ENCODE peak calls at places on chromosome 17, in four cellular contexts. One of them, this sample, is unnamed.

GRCh38 chr17:28204751-28205150 is 114.2 kb upstream of the TMEM97 start:
- DNase-seq in HT-29: no peak
- DNase-seq in IMR-90: peak
- DNase-seq in stimulated activated CD4-positive, alpha-beta T cell treated with anti-CD3 and anti-CD28 coated beads, Interleukin-1b, Interleukin-23, amount 100 ng/mL, for 1 hour: no peak
- DNase-seq in this sample: no peak

GRCh38 chr17:44354582-44355309 is 8.9 kb downstream of the FAM171A2 start:
- DNase-seq in stimulated activated CD4-positive, alpha-beta T cell treated with anti-CD3 and anti-CD28 coated beads, Interleukin-1b, Interleukin-23, amount 100 ng/mL, for 1 hour: peak
- DNase-seq in HT-29: no peak
- DNase-seq in IMR-90: no peak
- DNase-seq in this sample: peak

GRCh38 chr17:48587276-48588073 is 2.6 kb downstream of the HOXB3 start:
- DNase-seq in IMR-90: peak
- DNase-seq in HT-29: peak
- DNase-seq in stimulated activated CD4-positive, alpha-beta T cell treated with anti-CD3 and anti-CD28 coated beads, Interleukin-1b, Interleukin-23, amount 100 ng/mL, for 1 hour: no peak
- DNase-seq in this sample: no peak

GRCh38 chr17:16934836-16935235 is 37.1 kb downstream of the TNFRSF13B start:
- DNase-seq in HT-29: no peak
- DNase-seq in stimulated activated CD4-positive, alpha-beta T cell treated with anti-CD3 and anti-CD28 coated beads, Interleukin-1b, Interleukin-23, amount 100 ng/mL, for 1 hour: no peak
- DNase-seq in IMR-90: no peak
- DNase-seq in this sample: no peak

GRCh38 chr17:63853260-63853659 is 10.8 kb upstream of the SMARCD2 start:
- DNase-seq in HT-29: no peak
- DNase-seq in IMR-90: no peak
- DNase-seq in stimulated activated CD4-positive, alpha-beta T cell treated with anti-CD3 and anti-CD28 coated beads, Interleukin-1b, Interleukin-23, amount 100 ng/mL, for 1 hour: no peak
- DNase-seq in this sample: no peak

GRCh38 chr17:82869536-82869935 is 29.7 kb upstream of the ZNF750 start:
- DNase-seq in stimulated activated CD4-positive, alpha-beta T cell treated with anti-CD3 and anti-CD28 coated beads, Interleukin-1b, Interleukin-23, amount 100 ng/mL, for 1 hour: no peak
- DNase-seq in IMR-90: no peak
- DNase-seq in HT-29: no peak
- DNase-seq in this sample: no peak

GRCh38 chr17:9668532-9668931 is 23.2 kb downstream of the USP43 start:
- DNase-seq in HT-29: no peak
- DNase-seq in stimulated activated CD4-positive, alpha-beta T cell treated with anti-CD3 and anti-CD28 coated beads, Interleukin-1b, Interleukin-23, amount 100 ng/mL, for 1 hour: no peak
- DNase-seq in IMR-90: no peak
- DNase-seq in this sample: no peak

GRCh38 chr17:36950027-36950426 is 1.3 kb downstream of the AATF start:
- DNase-seq in stimulated activated CD4-positive, alpha-beta T cell treated with anti-CD3 and anti-CD28 coated beads, Interleukin-1b, Interleukin-23, amount 100 ng/mL, for 1 hour: no peak
- DNase-seq in HT-29: no peak
- DNase-seq in IMR-90: no peak
- DNase-seq in this sample: no peak

GRCh38 chr17:20066253-20066652 is 57.1 kb downstream of the SPECC1 start:
- DNase-seq in stimulated activated CD4-positive, alpha-beta T cell treated with anti-CD3 and anti-CD28 coated beads, Interleukin-1b, Interleukin-23, amount 100 ng/mL, for 1 hour: no peak
- DNase-seq in IMR-90: peak
- DNase-seq in HT-29: no peak
- DNase-seq in this sample: no peak

GRCh38 chr17:34406196-34406595 is 43.2 kb upstream of the CCL1 start:
- DNase-seq in IMR-90: no peak
- DNase-seq in stimulated activated CD4-positive, alpha-beta T cell treated with anti-CD3 and anti-CD28 coated beads, Interleukin-1b, Interleukin-23, amount 100 ng/mL, for 1 hour: no peak
- DNase-seq in HT-29: no peak
- DNase-seq in this sample: no peak

GRCh38 chr17:13597723-13598347 is 3.9 kb downstream of the HS3ST3A1 start:
- DNase-seq in IMR-90: peak
- DNase-seq in stimulated activated CD4-positive, alpha-beta T cell treated with anti-CD3 and anti-CD28 coated beads, Interleukin-1b, Interleukin-23, amount 100 ng/mL, for 1 hour: no peak
- DNase-seq in HT-29: peak
- DNase-seq in this sample: peak

GRCh38 chr17:17119533-17119932 is 77.3 kb downstream of the MPRIP start:
- DNase-seq in IMR-90: peak
- DNase-seq in stimulated activated CD4-positive, alpha-beta T cell treated with anti-CD3 and anti-CD28 coated beads, Interleukin-1b, Interleukin-23, amount 100 ng/mL, for 1 hour: no peak
- DNase-seq in HT-29: no peak
- DNase-seq in this sample: peak

GRCh38 chr17:718075-718474 is 3.4 kb upstream of the VPS53 start:
- DNase-seq in HT-29: no peak
- DNase-seq in stimulated activated CD4-positive, alpha-beta T cell treated with anti-CD3 and anti-CD28 coated beads, Interleukin-1b, Interleukin-23, amount 100 ng/mL, for 1 hour: no peak
- DNase-seq in IMR-90: no peak
- DNase-seq in this sample: no peak

GRCh38 chr17:50201226-50201854 is at the start of gene COL1A1:
- DNase-seq in stimulated activated CD4-positive, alpha-beta T cell treated with anti-CD3 and anti-CD28 coated beads, Interleukin-1b, Interleukin-23, amount 100 ng/mL, for 1 hour: no peak
- DNase-seq in HT-29: no peak
- DNase-seq in IMR-90: peak
- DNase-seq in this sample: no peak

GRCh38 chr17:34435182-34435928 is 72.3 kb upstream of the CCL1 start:
- DNase-seq in stimulated activated CD4-positive, alpha-beta T cell treated with anti-CD3 and anti-CD28 coated beads, Interleukin-1b, Interleukin-23, amount 100 ng/mL, for 1 hour: no peak
- DNase-seq in IMR-90: no peak
- DNase-seq in HT-29: no peak
- DNase-seq in this sample: no peak